ENCODE peak calls at places on chromosomes 2 and 18, in four cellular contexts. One of them, this sample, is unnamed.
A peak's percentile ranks its signal among the peaks of the same experiment; 100 is the strongest.

GRCh38 chr2:202317080-202317859 is 51.7 kb downstream of the NOP58 start:
- DNase-seq in neural progenitor cell: no peak
- DNase-seq in cardiac muscle cell: peak; percentile 97
- DNase-seq in CD4-positive, alpha-beta T cell: no peak
- DNase-seq in this sample: no peak

GRCh38 chr2:18132697-18133096 is 254.2 kb downstream of the KCNS3 start:
- DNase-seq in neural progenitor cell: no peak
- DNase-seq in cardiac muscle cell: peak; percentile 21
- DNase-seq in CD4-positive, alpha-beta T cell: no peak
- DNase-seq in this sample: no peak

GRCh38 chr2:109213646-109214417 is 84.8 kb downstream of the SH3RF3 start:
- DNase-seq in neural progenitor cell: no peak
- DNase-seq in cardiac muscle cell: peak; percentile 90
- DNase-seq in CD4-positive, alpha-beta T cell: peak; percentile 77
- DNase-seq in this sample: no peak

GRCh38 chr2:150679456-150680120 is 192.1 kb upstream of the RND3 start:
- DNase-seq in neural progenitor cell: no peak
- DNase-seq in cardiac muscle cell: peak; percentile 42
- DNase-seq in CD4-positive, alpha-beta T cell: no peak
- DNase-seq in this sample: no peak

GRCh38 chr2:9720352-9721093 is 89.7 kb upstream of the YWHAQ start:
- DNase-seq in neural progenitor cell: no peak
- DNase-seq in cardiac muscle cell: no peak
- DNase-seq in CD4-positive, alpha-beta T cell: no peak
- DNase-seq in this sample: no peak

GRCh38 chr18:63520053-63520452 is 22.1 kb upstream of the SERPINB12 start:
- DNase-seq in neural progenitor cell: no peak
- DNase-seq in cardiac muscle cell: no peak
- DNase-seq in CD4-positive, alpha-beta T cell: no peak
- DNase-seq in this sample: no peak

GRCh38 chr18:47204908-47205522 is 28.9 kb upstream of the IER3IP1 start:
- DNase-seq in neural progenitor cell: peak; percentile 66
- DNase-seq in cardiac muscle cell: peak; percentile 60
- DNase-seq in CD4-positive, alpha-beta T cell: no peak
- DNase-seq in this sample: peak; percentile 1

GRCh38 chr2:233100192-233100998 is 40.3 kb downstream of the INPP5D start:
- DNase-seq in neural progenitor cell: no peak
- DNase-seq in cardiac muscle cell: no peak
- DNase-seq in CD4-positive, alpha-beta T cell: peak; percentile 52
- DNase-seq in this sample: no peak

GRCh38 chr2:132977812-132978529 is 308.0 kb upstream of the LYPD1 start:
- DNase-seq in neural progenitor cell: no peak
- DNase-seq in cardiac muscle cell: peak; percentile 41
- DNase-seq in CD4-positive, alpha-beta T cell: no peak
- DNase-seq in this sample: no peak

GRCh38 chr2:61658841-61659780 is 121.0 kb upstream of the XPO1 start:
- DNase-seq in neural progenitor cell: peak; percentile 80
- DNase-seq in cardiac muscle cell: peak; percentile 60
- DNase-seq in CD4-positive, alpha-beta T cell: no peak
- DNase-seq in this sample: no peak

GRCh38 chr2:163191372-163191771 is 352.8 kb upstream of the KCNH7 start:
- DNase-seq in neural progenitor cell: peak; percentile 62
- DNase-seq in cardiac muscle cell: peak; percentile 74
- DNase-seq in CD4-positive, alpha-beta T cell: no peak
- DNase-seq in this sample: no peak

GRCh38 chr18:59011786-59012185 is 127.9 kb upstream of the SEC11C start:
- DNase-seq in neural progenitor cell: no peak
- DNase-seq in cardiac muscle cell: no peak
- DNase-seq in CD4-positive, alpha-beta T cell: no peak
- DNase-seq in this sample: no peak

GRCh38 chr2:20599001-20599600 is 51.8 kb downstream of the HS1BP3 start:
- DNase-seq in neural progenitor cell: no peak
- DNase-seq in cardiac muscle cell: no peak
- DNase-seq in CD4-positive, alpha-beta T cell: no peak
- DNase-seq in this sample: peak; percentile 64

GRCh38 chr2:207258191-207258991 is 92.6 kb upstream of the KLF7 start:
- DNase-seq in neural progenitor cell: no peak
- DNase-seq in cardiac muscle cell: peak; percentile 98
- DNase-seq in CD4-positive, alpha-beta T cell: no peak
- DNase-seq in this sample: no peak

GRCh38 chr2:224173210-224173609 is 134.1 kb upstream of the SERPINE2 start:
- DNase-seq in neural progenitor cell: no peak
- DNase-seq in cardiac muscle cell: no peak
- DNase-seq in CD4-positive, alpha-beta T cell: no peak
- DNase-seq in this sample: no peak

GRCh38 chr2:184336688-184337087 is 261.6 kb upstream of the ZNF804A start:
- DNase-seq in neural progenitor cell: no peak
- DNase-seq in cardiac muscle cell: no peak
- DNase-seq in CD4-positive, alpha-beta T cell: no peak
- DNase-seq in this sample: no peak

GRCh38 chr2:157182204-157182709 is 75.2 kb upstream of the GALNT5 start:
- DNase-seq in neural progenitor cell: no peak
- DNase-seq in cardiac muscle cell: peak; percentile 33
- DNase-seq in CD4-positive, alpha-beta T cell: no peak
- DNase-seq in this sample: no peak

GRCh38 chr2:74806355-74806839 is 27.5 kb upstream of the HK2 start:
- DNase-seq in neural progenitor cell: no peak
- DNase-seq in cardiac muscle cell: no peak
- DNase-seq in CD4-positive, alpha-beta T cell: no peak
- DNase-seq in this sample: no peak

GRCh38 chr2:189862751-189863150 is 78.5 kb downstream of the PMS1 start:
- DNase-seq in neural progenitor cell: no peak
- DNase-seq in cardiac muscle cell: no peak
- DNase-seq in CD4-positive, alpha-beta T cell: no peak
- DNase-seq in this sample: no peak

GRCh38 chr2:215436705-215437570 is 1.1 kb upstream of the FN1 start:
- DNase-seq in neural progenitor cell: peak; percentile 68
- DNase-seq in cardiac muscle cell: peak; percentile 68
- DNase-seq in CD4-positive, alpha-beta T cell: no peak
- DNase-seq in this sample: no peak

GRCh38 chr2:201777043-201777442 is 3.7 kb downstream of the ALS2 start:
- DNase-seq in neural progenitor cell: peak; percentile 8
- DNase-seq in cardiac muscle cell: no peak
- DNase-seq in CD4-positive, alpha-beta T cell: no peak
- DNase-seq in this sample: no peak

GRCh38 chr2:235779444-235779896 is 285.6 kb downstream of the AGAP1 start:
- DNase-seq in neural progenitor cell: peak; percentile 86
- DNase-seq in cardiac muscle cell: peak; percentile 75
- DNase-seq in CD4-positive, alpha-beta T cell: peak; percentile 38
- DNase-seq in this sample: peak; percentile 39

GRCh38 chr2:232438951-232439757 is 16.8 kb upstream of the ALPI start:
- DNase-seq in neural progenitor cell: no peak
- DNase-seq in cardiac muscle cell: peak; percentile 23
- DNase-seq in CD4-positive, alpha-beta T cell: peak; percentile 27
- DNase-seq in this sample: no peak

GRCh38 chr2:73827018-73827417 is 1.7 kb upstream of the STAMBP start:
- DNase-seq in neural progenitor cell: no peak
- DNase-seq in cardiac muscle cell: peak; percentile 62
- DNase-seq in CD4-positive, alpha-beta T cell: no peak
- DNase-seq in this sample: no peak

GRCh38 chr2:84703831-84704230 is 177.1 kb downstream of the TRABD2A start:
- DNase-seq in neural progenitor cell: no peak
- DNase-seq in cardiac muscle cell: no peak
- DNase-seq in CD4-positive, alpha-beta T cell: no peak
- DNase-seq in this sample: no peak

GRCh38 chr2:96143848-96144480 is 1.3 kb downstream of the DUSP2 start:
- DNase-seq in neural progenitor cell: peak; percentile 54
- DNase-seq in cardiac muscle cell: no peak
- DNase-seq in CD4-positive, alpha-beta T cell: peak; percentile 45
- DNase-seq in this sample: no peak

GRCh38 chr18:43277164-43277600 is at the start of gene SYT4:
- DNase-seq in neural progenitor cell: peak; percentile 88
- DNase-seq in cardiac muscle cell: peak; percentile 79
- DNase-seq in CD4-positive, alpha-beta T cell: no peak
- DNase-seq in this sample: peak; percentile 64

GRCh38 chr2:127735537-127736399 is 34.5 kb downstream of the SFT2D3 start:
- DNase-seq in neural progenitor cell: no peak
- DNase-seq in cardiac muscle cell: no peak
- DNase-seq in CD4-positive, alpha-beta T cell: no peak
- DNase-seq in this sample: no peak

GRCh38 chr2:65456074-65456473 is 23.7 kb upstream of the SPRED2 start:
- DNase-seq in neural progenitor cell: no peak
- DNase-seq in cardiac muscle cell: peak; percentile 60
- DNase-seq in CD4-positive, alpha-beta T cell: no peak
- DNase-seq in this sample: no peak

GRCh38 chr18:5961097-5961827 is 65.9 kb upstream of the TMEM200C start:
- DNase-seq in neural progenitor cell: no peak
- DNase-seq in cardiac muscle cell: no peak
- DNase-seq in CD4-positive, alpha-beta T cell: no peak
- DNase-seq in this sample: no peak

GRCh38 chr2:233385489-233386044 is 31.3 kb downstream of the DGKD start:
- DNase-seq in neural progenitor cell: no peak
- DNase-seq in cardiac muscle cell: peak; percentile 23
- DNase-seq in CD4-positive, alpha-beta T cell: peak; percentile 47
- DNase-seq in this sample: no peak

GRCh38 chr2:54895735-54896134 is 154.5 kb downstream of the RTN4 start:
- DNase-seq in neural progenitor cell: no peak
- DNase-seq in cardiac muscle cell: peak; percentile 54
- DNase-seq in CD4-positive, alpha-beta T cell: no peak
- DNase-seq in this sample: no peak

GRCh38 chr2:43210467-43211303 is 15.7 kb downstream of the ZFP36L2 start:
- DNase-seq in neural progenitor cell: no peak
- DNase-seq in cardiac muscle cell: peak; percentile 85
- DNase-seq in CD4-positive, alpha-beta T cell: peak; percentile 74
- DNase-seq in this sample: peak; percentile 83

GRCh38 chr2:28713582-28714292 is 37.9 kb upstream of the PPP1CB start:
- DNase-seq in neural progenitor cell: no peak
- DNase-seq in cardiac muscle cell: peak; percentile 44
- DNase-seq in CD4-positive, alpha-beta T cell: no peak
- DNase-seq in this sample: no peak

GRCh38 chr2:77443076-77443475 is 79.1 kb downstream of the LRRTM4 start:
- DNase-seq in neural progenitor cell: no peak
- DNase-seq in cardiac muscle cell: no peak
- DNase-seq in CD4-positive, alpha-beta T cell: no peak
- DNase-seq in this sample: no peak

GRCh38 chr2:222959358-222959757 is 92.6 kb upstream of the KCNE4 start:
- DNase-seq in neural progenitor cell: peak; percentile 20
- DNase-seq in cardiac muscle cell: peak; percentile 84
- DNase-seq in CD4-positive, alpha-beta T cell: no peak
- DNase-seq in this sample: no peak

GRCh38 chr2:20115902-20116301 is 64.5 kb upstream of the LAPTM4A start:
- DNase-seq in neural progenitor cell: no peak
- DNase-seq in cardiac muscle cell: no peak
- DNase-seq in CD4-positive, alpha-beta T cell: no peak
- DNase-seq in this sample: no peak

GRCh38 chr2:203330434-203330833 is 2.2 kb downstream of the ABI2 start:
- DNase-seq in neural progenitor cell: no peak
- DNase-seq in cardiac muscle cell: peak; percentile 71
- DNase-seq in CD4-positive, alpha-beta T cell: no peak
- DNase-seq in this sample: no peak

GRCh38 chr2:188675391-188676011 is 298.7 kb upstream of the COL3A1 start:
- DNase-seq in neural progenitor cell: no peak
- DNase-seq in cardiac muscle cell: peak; percentile 52
- DNase-seq in CD4-positive, alpha-beta T cell: no peak
- DNase-seq in this sample: no peak

GRCh38 chr2:188678921-188679320 is 295.3 kb upstream of the COL3A1 start:
- DNase-seq in neural progenitor cell: no peak
- DNase-seq in cardiac muscle cell: peak; percentile 91
- DNase-seq in CD4-positive, alpha-beta T cell: no peak
- DNase-seq in this sample: no peak

GRCh38 chr2:188677182-188677581 is 297.0 kb upstream of the COL3A1 start:
- DNase-seq in neural progenitor cell: no peak
- DNase-seq in cardiac muscle cell: no peak
- DNase-seq in CD4-positive, alpha-beta T cell: no peak
- DNase-seq in this sample: no peak

GRCh38 chr2:188676012-188676405 is 298.2 kb upstream of the COL3A1 start:
- DNase-seq in neural progenitor cell: no peak
- DNase-seq in cardiac muscle cell: peak; percentile 55
- DNase-seq in CD4-positive, alpha-beta T cell: no peak
- DNase-seq in this sample: no peak
- H3K27ac ChIP-seq in neural progenitor cell: no peak overlapping the region
- H3K27ac ChIP-seq in cardiac muscle cell: no peak overlapping the region
- H3K27ac ChIP-seq in CD4-positive, alpha-beta T cell: no peak overlapping the region
- H3K27ac ChIP-seq in this sample: no peak overlapping the region

DNA sequence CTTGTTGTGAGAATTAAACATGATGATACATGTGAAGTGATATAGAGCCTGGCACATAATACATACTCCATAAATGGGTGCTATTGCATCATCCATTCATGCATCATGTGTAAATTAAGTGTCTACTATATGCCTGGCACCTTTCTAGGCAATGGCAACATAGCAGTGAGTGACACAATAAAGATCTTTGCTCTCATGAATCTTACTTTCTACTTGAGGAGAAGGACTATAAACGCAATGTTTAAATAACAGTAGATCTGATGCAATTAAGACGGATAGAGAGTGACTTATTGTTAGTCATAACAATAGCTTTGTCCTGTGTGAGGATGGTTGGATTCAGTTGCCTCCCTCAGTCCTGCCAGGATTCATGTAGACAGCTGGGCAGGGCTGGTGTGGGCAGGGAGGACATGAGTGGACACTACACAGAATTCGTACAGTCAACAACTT is 88.4 kb upstream of the NPAS2 start:
- DNase-seq in neural progenitor cell: no peak
- DNase-seq in cardiac muscle cell: peak; percentile 51
- DNase-seq in CD4-positive, alpha-beta T cell: no peak
- DNase-seq in this sample: no peak
- H3K27ac ChIP-seq in neural progenitor cell: no peak overlapping the region
- H3K27ac ChIP-seq in cardiac muscle cell: no peak overlapping the region
- H3K27ac ChIP-seq in CD4-positive, alpha-beta T cell: no peak overlapping the region
- H3K27ac ChIP-seq in this sample: no peak overlapping the region

GRCh38 chr2:46439582-46439981 is 39.8 kb upstream of the TMEM247 start:
- DNase-seq in neural progenitor cell: no peak
- DNase-seq in cardiac muscle cell: no peak
- DNase-seq in CD4-positive, alpha-beta T cell: no peak
- DNase-seq in this sample: no peak
- H3K27ac ChIP-seq in neural progenitor cell: no peak overlapping the region
- H3K27ac ChIP-seq in cardiac muscle cell: no peak overlapping the region
- H3K27ac ChIP-seq in CD4-positive, alpha-beta T cell: no peak overlapping the region
- H3K27ac ChIP-seq in this sample: no peak overlapping the region

GRCh38 chr2:69932596-69932922 is 17.6 kb downstream of the MXD1 start:
- DNase-seq in neural progenitor cell: no peak
- DNase-seq in cardiac muscle cell: no peak
- DNase-seq in CD4-positive, alpha-beta T cell: no peak
- DNase-seq in this sample: no peak

GRCh38 chr2:69933839-69934613 is 19.1 kb downstream of the MXD1 start:
- DNase-seq in neural progenitor cell: no peak
- DNase-seq in cardiac muscle cell: peak; percentile 95
- DNase-seq in CD4-positive, alpha-beta T cell: no peak
- DNase-seq in this sample: peak; percentile 32

GRCh38 chr2:69931832-69932595 is 17.1 kb downstream of the MXD1 start:
- DNase-seq in neural progenitor cell: no peak
- DNase-seq in cardiac muscle cell: no peak
- DNase-seq in CD4-positive, alpha-beta T cell: no peak
- DNase-seq in this sample: no peak

GRCh38 chr2:69934614-69934908 is 19.7 kb downstream of the MXD1 start:
- DNase-seq in neural progenitor cell: no peak
- DNase-seq in cardiac muscle cell: no peak
- DNase-seq in CD4-positive, alpha-beta T cell: no peak
- DNase-seq in this sample: no peak

GRCh38 chr2:69933254-69933828 is 18.4 kb downstream of the MXD1 start:
- DNase-seq in neural progenitor cell: no peak
- DNase-seq in cardiac muscle cell: no peak
- DNase-seq in CD4-positive, alpha-beta T cell: no peak
- DNase-seq in this sample: no peak
- H3K27ac ChIP-seq in neural progenitor cell: no peak overlapping the region
- H3K27ac ChIP-seq in cardiac muscle cell: no peak overlapping the region
- H3K27ac ChIP-seq in CD4-positive, alpha-beta T cell: no peak overlapping the region
- H3K27ac ChIP-seq in this sample: no peak overlapping the region

GRCh38 chr2:200509608-200510433 is at the start of gene KCTD18:
- DNase-seq in neural progenitor cell: peak; percentile 93
- DNase-seq in cardiac muscle cell: peak; percentile 92
- DNase-seq in CD4-positive, alpha-beta T cell: peak; percentile 81
- DNase-seq in this sample: peak; percentile 89
- H3K27ac ChIP-seq in neural progenitor cell: no peak within 1 kb of the TSS
- H3K27ac ChIP-seq in cardiac muscle cell: peak within 1 kb of the TSS; percentile 25
- H3K27ac ChIP-seq in CD4-positive, alpha-beta T cell: peak within 1 kb of the TSS; percentile 54
- H3K27ac ChIP-seq in this sample: peak within 1 kb of the TSS; percentile 75